ENCODE peak calls at places on chromosomes 7 and 10, in four cellular contexts. D is IMR-90, S is mesendoderm, X is K562. F is an unnamed sample. For H3K4me1 and H3K36me3, the result is how much of the 10 kb centered on the place peaks cover.

GRCh38 chr7:48274662-48275061 is 103.4 kb downstream of the ABCA13 start:
- DNase-seq in S (peak), X (no peak), D (peak), F (no peak)

GRCh38 chr10:97684866-97685394 is 2.1 kb downstream of the AVPI1 start:
- DNase-seq in X (no peak), S (no peak), D (peak), F (no peak)

GRCh38 chr7:42238709-42239395 is 1.8 kb upstream of the GLI3 start:
- DNase-seq in S (peak), X (no peak), D (peak), F (no peak)

GRCh38 chr7:26367219-26367711 is 75.6 kb downstream of the SNX10 start:
- DNase-seq in S (no peak), D (no peak), X (no peak), F (no peak)

GRCh38 chr10:19412531-19412930 is 363.9 kb downstream of the MALRD1 start:
- DNase-seq in D (peak), S (peak), X (no peak), F (no peak)

GRCh38 chr7:158648787-158649186 is 55.8 kb downstream of the NCAPG2 start:
- DNase-seq in X (no peak), D (no peak), S (no peak), F (no peak)

GRCh38 chr7:37987732-37988131 is 67.3 kb downstream of the EPDR1 start:
- DNase-seq in S (no peak), X (no peak), D (no peak), F (no peak)

GRCh38 chr10:1290071-1290471 is 233.9 kb downstream of the WDR37 start:
- DNase-seq in D (no peak), S (no peak), X (no peak), F (no peak)

GRCh38 chr10:130013938-130014733 is 50.1 kb upstream of the EBF3 start:
- DNase-seq in X (no peak), S (no peak), D (no peak), F (no peak)

GRCh38 chr10:31782701-31783100 is 145.9 kb downstream of the ARHGAP12 start:
- DNase-seq in D (no peak), S (no peak), X (no peak), F (no peak)

GRCh38 chr7:78760620-78761355 is 692.7 kb downstream of the MAGI2 start:
- DNase-seq in X (no peak), D (no peak), S (no peak), F (no peak)

GRCh38 chr10:100923580-100923979 is 10.8 kb downstream of the SLF2 start:
- DNase-seq in X (no peak), D (no peak), S (no peak), F (no peak)

GRCh38 chr10:103542764-103543616 is 49.5 kb downstream of the NEURL1 start:
- DNase-seq in S (peak), D (peak), X (peak), F (peak)

GRCh38 chr10:71600856-71601255 is 118.7 kb downstream of the C10orf105 start:
- DNase-seq in D (peak), X (no peak), S (no peak), F (no peak)

GRCh38 chr7:129066290-129067131 is 11.6 kb upstream of the TNPO3 start:
- DNase-seq in D (peak), X (peak), S (peak), F (no peak)

GRCh38 chr7:86978804-86979506 is 80.5 kb downstream of the ELAPOR2 start:
- DNase-seq in S (no peak), D (no peak), X (no peak), F (peak)

GRCh38 chr7:36887235-36887634 is 162.9 kb upstream of the AOAH start:
- DNase-seq in D (no peak), X (no peak), S (no peak), F (no peak)

GRCh38 chr7:149220534-149220933 is 18.9 kb upstream of the ZNF212 start:
- DNase-seq in S (peak), D (peak), X (no peak), F (no peak)

GRCh38 chr7:5870311-5870710 is 10.3 kb upstream of the OCM start:
- DNase-seq in X (no peak), D (no peak), S (no peak), F (no peak)

GRCh38 chr7:27651702-27652101 is 11.0 kb downstream of the HIBADH start:
- DNase-seq in X (no peak), D (peak), S (no peak), F (no peak)

GRCh38 chr10:3563298-3563697 is 221.7 kb downstream of the KLF6 start:
- DNase-seq in S (no peak), X (no peak), D (no peak), F (peak)

GRCh38 chr10:111076682-111077661 is at the start of gene ADRA2A:
- DNase-seq in X (no peak), D (peak), S (peak), F (no peak)

DNA sequence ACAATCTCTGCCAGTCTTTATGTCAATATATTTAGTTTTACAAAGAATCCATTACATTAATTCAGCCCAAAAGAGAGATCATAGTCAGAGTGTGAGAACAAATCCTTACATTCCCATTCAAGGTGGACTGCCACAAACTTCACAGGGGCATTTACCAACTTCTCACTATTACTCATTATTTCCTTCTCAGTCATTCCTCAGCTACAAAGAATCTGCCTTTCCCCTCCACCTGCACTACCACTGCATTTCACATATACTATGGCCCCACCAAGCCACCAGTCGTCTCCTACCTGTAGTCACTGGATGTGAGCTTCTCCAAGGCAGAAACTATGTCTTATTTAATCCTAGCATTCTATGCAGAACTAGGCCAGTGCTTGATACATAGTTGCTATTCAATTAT is 94.3 kb downstream of the USP6NL start:
- DNase-seq in X (no peak), S (peak), D (no peak), F (no peak)
- H3K4me1 ChIP-seq in X (under half), S (under half), D (under half), F (under half)

GRCh38 chr10:13416760-13417159 is 68.7 kb upstream of the SEPHS1 start:
- DNase-seq in D (no peak), S (no peak), X (no peak), F (no peak)
- H3K36me3 ChIP-seq in D (under half), S (under half), X (under half), F (under half)

GRCh38 chr10:5349362-5349761 is 15.4 kb upstream of the UCN3 start:
- DNase-seq in D (no peak), X (no peak), S (no peak), F (no peak)
- H3K27ac ChIP-seq in D (no peak), X (no peak), S (no peak), F (no peak)

GRCh38 chr7:44377134-44377463 is 51.7 kb upstream of the CAMK2B start:
- DNase-seq in S (no peak), D (no peak), X (no peak), F (no peak)

GRCh38 chr7:44375926-44376342 is 50.5 kb upstream of the CAMK2B start:
- DNase-seq in S (no peak), D (no peak), X (peak), F (no peak)

GRCh38 chr7:44377681-44378421 is 52.5 kb upstream of the CAMK2B start:
- DNase-seq in D (no peak), X (no peak), S (no peak), F (no peak)

GRCh38 chr7:44375236-44375699 is 49.9 kb upstream of the CAMK2B start:
- DNase-seq in D (no peak), S (peak), X (peak), F (no peak)

GRCh38 chr7:44376429-44377133 is 51.2 kb upstream of the CAMK2B start:
- DNase-seq in X (no peak), S (no peak), D (no peak), F (no peak)
- H3K4me1 ChIP-seq in X (under half), S (under half), D (under half), F (under half)

GRCh38 chr10:125104559-125104958 is 55.8 kb downstream of the CTBP2 start:
- DNase-seq in X (no peak), D (no peak), S (no peak), F (no peak)
- H3K36me3 ChIP-seq in X (under half), D (under half), S (under half), F (under half)

GRCh38 chr10:9510626-9511025 is 1456.1 kb downstream of the GATA3 start:
- DNase-seq in X (no peak), S (peak), D (no peak), F (no peak)
- H3K27ac ChIP-seq in X (no peak), S (no peak), D (no peak), F (no peak)

DNA sequence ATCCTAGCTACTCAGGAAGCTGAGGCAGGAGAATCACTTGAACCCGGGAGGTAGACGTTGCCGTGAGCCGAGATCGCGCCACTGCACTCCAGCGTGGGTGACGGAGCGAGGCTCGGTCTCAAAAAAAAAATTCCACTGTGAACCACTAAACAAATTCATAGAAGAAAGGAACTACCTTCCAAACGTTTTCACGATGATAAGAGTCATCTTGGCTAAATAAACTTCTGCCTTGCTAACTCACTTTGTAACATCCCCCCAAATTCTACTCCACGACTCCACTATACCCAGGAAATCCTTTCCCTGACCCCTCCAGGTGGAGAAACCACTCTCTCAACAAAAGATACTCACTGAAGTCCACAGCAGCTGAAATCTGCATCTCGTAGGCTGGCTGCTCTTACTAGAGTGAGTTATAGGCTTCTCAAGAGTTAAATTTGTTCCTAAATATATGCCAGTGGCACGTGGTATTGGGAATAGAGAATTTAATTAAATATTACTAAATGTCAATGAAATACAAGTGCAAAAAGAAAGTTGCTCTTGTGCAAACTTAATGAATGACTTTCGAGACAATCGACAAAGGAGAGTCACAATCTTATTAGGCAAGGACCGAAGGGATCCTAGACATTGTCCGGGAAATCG is 1.6 kb upstream of the GTF2I start:
- DNase-seq in S (no peak), X (no peak), D (no peak), F (no peak)
- H3K4me1 ChIP-seq in S (under half), X (under half), D (under half), F (under half)

GRCh38 chr10:114852197-114852596 is 30.6 kb downstream of the FHIP2A start:
- DNase-seq in D (no peak), S (no peak), X (no peak), F (no peak)

GRCh38 chr10:114856544-114857287 is 35.1 kb downstream of the FHIP2A start:
- DNase-seq in X (no peak), D (peak), S (peak), F (no peak)

GRCh38 chr10:114857922-114858629 is 36.5 kb downstream of the FHIP2A start:
- DNase-seq in D (no peak), S (no peak), X (no peak), F (no peak)

GRCh38 chr10:114859227-114859626 is 37.6 kb downstream of the FHIP2A start:
- DNase-seq in D (no peak), S (peak), X (no peak), F (no peak)

GRCh38 chr10:114855776-114856543 is 34.4 kb downstream of the FHIP2A start:
- DNase-seq in S (no peak), X (no peak), D (peak), F (no peak)
- H3K36me3 ChIP-seq in S (under half), X (under half), D (under half), F (under half)

F was measured in naive thymus-derived CD4-positive, alpha-beta T cell.